ENCODE peak calls at places on chromosomes 5 and 9, in seven cellular contexts. J is cardiac muscle cell, W is astrocyte, B is psoas muscle, M is mesendoderm, H is tibial nerve, A is bronchial epithelial cell. Q is an unnamed sample. For H3K36me3 and H3K27me3, the result is how much of the 10 kb centered on the place peaks cover.

GRCh38 chr5:1750469-1750868 is 49.2 kb downstream of the MRPL36 start:
- DNase-seq in B (no peak), J (no peak), H (no peak), W (no peak), A (no peak), M (no peak), Q (peak)

GRCh38 chr9:83935276-83935890 is 14.2 kb upstream of the KIF27 start:
- DNase-seq in H (no peak), J (peak), W (peak), A (peak), B (no peak), M (no peak), Q (no peak)

GRCh38 chr5:138752341-138752950 is 779 bp upstream of the CTNNA1 start:
- DNase-seq in B (no peak), A (peak), J (peak), M (peak), W (no peak), H (no peak), Q (peak)

GRCh38 chr5:151228986-151229385 is 5.1 kb upstream of the CCDC69 start:
- DNase-seq in J (no peak), H (no peak), M (no peak), A (no peak), W (no peak), B (no peak), Q (no peak)

GRCh38 chr9:128505414-128505765 is 871 bp downstream of the GLE1 start:
- DNase-seq in H (no peak), W (peak), A (no peak), M (peak), B (no peak), J (peak), Q (no peak)

GRCh38 chr5:90201923-90202322 is 207.6 kb downstream of the CETN3 start:
- DNase-seq in W (peak), H (no peak), M (no peak), B (no peak), J (peak), A (peak), Q (no peak)

GRCh38 chr5:96794757-96795156 is 13.0 kb downstream of the ERAP1 start:
- DNase-seq in A (no peak), M (no peak), B (no peak), W (no peak), H (no peak), J (no peak), Q (no peak)

GRCh38 chr5:157858527-157859226 is at the start of gene CLINT1:
- DNase-seq in W (peak), M (peak), A (peak), H (peak), B (peak), J (peak), Q (peak)

GRCh38 chr9:136151848-136152542 is 33.3 kb upstream of the TMEM250 start:
- DNase-seq in B (no peak), H (no peak), M (no peak), W (no peak), J (no peak), A (no peak), Q (no peak)

GRCh38 chr5:169091396-169091980 is 209.5 kb downstream of the SLIT3 start:
- DNase-seq in A (no peak), B (no peak), H (no peak), W (no peak), J (no peak), M (no peak), Q (no peak)

GRCh38 chr9:28774433-28775029 is 1201.2 kb upstream of the C9orf72 start:
- DNase-seq in B (no peak), A (peak), W (peak), J (peak), H (no peak), M (peak), Q (peak)

GRCh38 chr9:93231121-93231694 is 47.3 kb downstream of the WNK2 start:
- DNase-seq in A (no peak), W (no peak), B (peak), H (no peak), J (no peak), M (no peak), Q (no peak)

GRCh38 chr5:38468202-38468656 is 88.2 kb downstream of the LIFR start:
- DNase-seq in W (peak), M (no peak), H (peak), B (peak), J (peak), A (peak), Q (no peak)

GRCh38 chr5:52043137-52043536 is 659.9 kb downstream of the ISL1 start:
- DNase-seq in J (no peak), M (no peak), H (no peak), W (no peak), B (no peak), A (no peak), Q (no peak)

GRCh38 chr9:34592895-34593601 is 3.5 kb upstream of the CNTFR start:
- DNase-seq in J (no peak), W (no peak), H (peak), M (no peak), A (peak), B (peak), Q (peak)

GRCh38 chr9:7258688-7259396 is 501.1 kb downstream of the KDM4C start:
- DNase-seq in H (no peak), J (no peak), A (no peak), W (no peak), M (peak), B (no peak), Q (no peak)

GRCh38 chr9:121558423-121558950 is 58.8 kb upstream of the GGTA1 start:
- DNase-seq in M (no peak), H (no peak), J (no peak), W (no peak), A (no peak), B (no peak), Q (peak)

GRCh38 chr5:17445185-17445584 is 52.8 kb upstream of the TAF11L2 start:
- DNase-seq in H (no peak), B (no peak), M (no peak), A (no peak), J (no peak), W (no peak), Q (no peak)
- H3K4me3 ChIP-seq in H (no peak), B (no peak), M (no peak), A (no peak), J (no peak), W (no peak), Q (no peak)

GRCh38 chr5:148486456-148486855 is 102.7 kb downstream of the FBXO38 start:
- DNase-seq in W (no peak), H (no peak), J (no peak), A (no peak), B (no peak), M (no peak), Q (no peak)

GRCh38 chr5:148484651-148485050 is 100.9 kb downstream of the FBXO38 start:
- DNase-seq in M (no peak), J (no peak), W (no peak), H (no peak), B (no peak), A (peak), Q (no peak)

GRCh38 chr5:148482697-148483462 is 99.1 kb downstream of the FBXO38 start:
- DNase-seq in H (peak), W (peak), J (peak), B (peak), A (peak), M (peak), Q (peak)

GRCh38 chr5:148482196-148482595 is 98.4 kb downstream of the FBXO38 start:
- DNase-seq in A (no peak), W (no peak), M (peak), H (no peak), B (no peak), J (peak), Q (no peak)

GRCh38 chr5:148483750-148484149 is 100.0 kb downstream of the FBXO38 start:
- DNase-seq in W (no peak), A (no peak), M (no peak), J (no peak), B (no peak), H (no peak), Q (no peak)
- H3K36me3 ChIP-seq in W (under half), A (under half), M (under half), J (under half), B (under half), H (under half), Q (under half)

DNA sequence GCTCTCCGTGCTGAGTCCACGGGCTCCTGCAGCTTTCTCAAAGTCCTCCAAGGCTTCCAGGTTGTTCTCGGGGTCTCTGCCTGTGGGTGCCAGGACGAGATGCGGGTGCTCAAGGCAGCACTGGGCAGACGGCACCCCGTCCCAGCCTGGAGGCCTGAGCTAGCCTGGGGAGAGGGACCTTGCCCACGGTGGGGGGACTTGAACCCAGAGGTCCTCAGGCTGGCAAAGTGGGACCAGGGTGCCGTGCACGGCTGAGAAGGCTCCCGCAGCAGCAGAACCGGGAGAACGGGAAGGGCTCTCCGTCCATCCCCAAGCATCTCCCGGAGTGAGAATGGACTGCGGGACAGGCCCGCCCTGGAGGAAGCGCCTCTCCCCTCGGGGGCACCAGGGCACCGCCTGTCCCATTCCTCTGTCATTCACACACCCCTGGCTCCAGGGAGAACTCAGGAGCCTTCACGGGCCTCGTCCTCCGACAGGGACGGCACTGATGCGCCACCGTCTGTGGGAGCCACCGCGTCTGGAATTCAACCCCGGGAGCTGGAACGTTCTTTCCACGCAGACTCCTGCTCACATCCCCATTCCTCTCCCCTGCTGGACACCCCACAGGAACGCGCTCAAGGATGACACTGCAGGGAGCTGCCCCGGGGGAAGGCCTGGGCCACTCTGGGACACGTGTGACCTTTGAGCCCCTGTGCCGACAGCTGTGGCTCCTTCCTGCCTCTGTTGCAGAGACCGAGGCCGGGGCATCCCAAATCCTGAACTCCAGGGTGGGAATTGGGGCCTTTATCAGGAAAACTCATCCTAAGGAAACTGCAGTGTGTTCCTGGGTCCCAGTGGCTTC is 16.3 kb upstream of the OBP2B start:
- DNase-seq in M (no peak), H (no peak), W (no peak), A (no peak), J (no peak), B (no peak), Q (no peak)
- H3K27me3 ChIP-seq in M (under half), H (under half), W (under half), A (under half), J (under half), B (under half), Q (under half)

GRCh38 chr5:67350600-67351315 is 154.2 kb upstream of the CD180 start:
- DNase-seq in J (peak), A (no peak), H (peak), W (no peak), B (no peak), M (no peak), Q (no peak)
- H3K4me3 ChIP-seq in J (no peak), A (no peak), H (no peak), W (no peak), B (no peak), M (no peak), Q (no peak)

GRCh38 chr5:167970002-167970401 is 321.4 kb upstream of the WWC1 start:
- DNase-seq in J (peak), H (no peak), W (peak), B (no peak), M (peak), A (no peak), Q (no peak)
- H3K36me3 ChIP-seq in J (under half), H (under half), W (under half), B (under half), M (under half), A (under half), Q (under half)

GRCh38 chr5:567664-568060 is 43.4 kb upstream of the SLC9A3 start:
- DNase-seq in A (no peak), B (no peak), J (no peak), H (no peak), W (no peak), M (no peak), Q (no peak)
- H3K27me3 ChIP-seq in A (under half), B (half or more), J (under half), H (under half), W (under half), M (under half), Q (under half)